ENCODE peak calls at places on chromosomes 13 and 19, in eight cellular contexts. L is Karpas-422, V is GM23248, O is PC-3, I is PC-9, D is GM23338, W is OCI-LY7, F is hepatocyte. G is an unnamed sample. For H3K9me2, the result is how much of the 10 kb centered on the place peaks cover.

GRCh38 chr13:105527127-105527526 is 1008.3 kb downstream of the EFNB2 start:
- DNase-seq in L (no peak), V (no peak), O (no peak), I (no peak), D (no peak), W (no peak), F (no peak), G (no peak)

GRCh38 chr19:58182577-58182988 is 278 bp upstream of the ZNF274 start:
- DNase-seq in L (peak), V (no peak), O (no peak), I (no peak), D (no peak), W (peak), F (no peak), G (no peak)

GRCh38 chr19:7619671-7620441 is 9.5 kb downstream of the XAB2 start:
- DNase-seq in L (no peak), V (no peak), O (no peak), I (no peak), D (no peak), W (no peak), F (no peak), G (no peak)

GRCh38 chr13:93740334-93740733 is 513.7 kb downstream of the GPC6 start:
- DNase-seq in L (no peak), V (no peak), O (no peak), I (no peak), D (no peak), W (no peak), F (no peak), G (no peak)

GRCh38 chr13:33799950-33800592 is 17.9 kb upstream of the RFC3 start:
- DNase-seq in L (peak), V (peak), O (peak), I (no peak), D (peak), W (peak), F (peak), G (no peak)

GRCh38 chr13:97306646-97307045 is 84.5 kb downstream of the MBNL2 start:
- DNase-seq in L (no peak), V (no peak), O (no peak), I (no peak), D (no peak), W (no peak), F (peak), G (no peak)

GRCh38 chr19:11238781-11239376 is 540 bp upstream of the ANGPTL8 start:
- DNase-seq in L (no peak), V (no peak), O (no peak), I (no peak), D (no peak), W (no peak), F (no peak), G (no peak)

GRCh38 chr13:61123533-61124269 is 291.9 kb downstream of the PCDH20 start:
- DNase-seq in L (no peak), V (no peak), O (no peak), I (no peak), D (peak), W (no peak), F (no peak), G (no peak)

GRCh38 chr19:52670046-52670445 is 31.9 kb upstream of the ZNF83 start:
- DNase-seq in L (no peak), V (no peak), O (peak), I (peak), D (peak), W (no peak), F (peak), G (no peak)

GRCh38 chr19:16252459-16253205 is 54.9 kb downstream of the AP1M1 start:
- DNase-seq in L (peak), V (no peak), O (no peak), I (no peak), D (no peak), W (peak), F (no peak), G (no peak)

GRCh38 chr13:110197471-110197870 is 109.5 kb downstream of the COL4A1 start:
- DNase-seq in L (no peak), V (no peak), O (no peak), I (no peak), D (no peak), W (no peak), F (no peak), G (no peak)

GRCh38 chr13:110197041-110197440 is 109.9 kb downstream of the COL4A1 start:
- DNase-seq in L (no peak), V (no peak), O (no peak), I (no peak), D (no peak), W (no peak), F (peak), G (no peak)

GRCh38 chr13:110199046-110199831 is 107.7 kb downstream of the COL4A1 start:
- DNase-seq in L (no peak), V (no peak), O (no peak), I (no peak), D (no peak), W (no peak), F (no peak), G (no peak)

GRCh38 chr13:110201114-110201513 is 105.8 kb downstream of the COL4A1 start:
- DNase-seq in L (no peak), V (no peak), O (no peak), I (no peak), D (no peak), W (no peak), F (no peak), G (no peak)

DNA sequence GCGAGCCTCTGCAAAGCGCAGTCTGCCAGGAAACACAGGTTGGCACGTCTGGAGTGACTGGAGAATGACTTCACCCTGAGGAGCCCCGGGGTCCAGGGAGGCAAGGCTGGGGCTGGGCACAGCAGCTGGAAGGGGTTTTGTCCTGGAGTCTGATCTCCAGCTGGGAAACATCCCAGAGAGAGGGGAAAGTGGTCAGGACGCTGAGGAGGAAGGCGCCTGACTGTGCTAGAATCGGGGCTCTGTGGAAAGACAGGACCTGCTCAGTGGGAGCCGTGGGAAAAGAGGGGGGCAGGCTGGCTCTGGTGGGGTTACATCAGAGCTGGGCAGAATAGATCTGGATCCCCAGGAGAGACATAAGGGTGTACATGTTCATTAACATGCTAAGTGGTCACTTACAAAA is 106.7 kb downstream of the COL4A1 start:
- DNase-seq in L (no peak), V (no peak), O (no peak), I (no peak), D (no peak), W (no peak), F (no peak), G (no peak)
- H3K9me2 ChIP-seq in L (under half), V (under half), O (under half), I (under half), D (under half), W (under half), F (under half), G (under half)

GRCh38 chr13:35966024-35966423 is 165.2 kb downstream of the DCLK1 start:
- DNase-seq in L (no peak), V (peak), O (no peak), I (no peak), D (no peak), W (no peak), F (no peak), G (no peak)
- H3K9me2 ChIP-seq in L (under half), V (under half), O (under half), I (under half), D (under half), W (under half), F (under half), G (under half)

GRCh38 chr13:59444210-59444857 is 719.4 kb downstream of the DIAPH3 start:
- DNase-seq in L (no peak), V (no peak), O (no peak), I (no peak), D (no peak), W (no peak), F (no peak), G (no peak)
- H3K9me2 ChIP-seq in L (under half), V (under half), O (under half), I (under half), D (under half), W (under half), F (under half), G (under half)

GRCh38 chr19:17772172-17772571 is 20.9 kb downstream of the FCHO1 start:
- DNase-seq in L (peak), V (no peak), O (peak), I (no peak), D (peak), W (peak), F (no peak), G (no peak)
- H3K9me2 ChIP-seq in L (under half), V (under half), O (under half), I (under half), D (under half), W (under half), F (under half), G (under half)

DNA sequence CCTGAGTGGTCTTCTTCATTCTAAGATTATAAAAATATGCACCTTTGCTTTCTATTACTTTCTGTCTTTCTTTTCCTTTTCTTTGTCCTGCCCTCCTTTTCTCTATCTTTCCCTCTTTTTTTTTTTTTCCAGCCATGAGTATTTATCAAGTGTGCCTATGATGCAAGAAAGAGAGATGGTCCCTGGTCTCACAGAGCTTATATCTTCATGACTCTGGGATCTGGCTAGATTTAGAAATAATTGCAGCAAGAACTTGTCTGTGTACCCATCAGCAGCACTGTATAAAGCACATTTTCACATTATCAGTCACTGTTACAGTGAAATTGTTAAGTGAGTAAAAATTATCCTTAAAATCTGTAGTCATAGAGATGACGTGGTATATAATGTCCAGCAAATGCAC is 31.6 kb upstream of the GAS6 start:
- DNase-seq in L (no peak), V (peak), O (no peak), I (no peak), D (no peak), W (no peak), F (no peak), G (no peak)
- H3K9me2 ChIP-seq in L (under half), V (under half), O (under half), I (under half), D (under half), W (under half), F (under half), G (under half)

DNA sequence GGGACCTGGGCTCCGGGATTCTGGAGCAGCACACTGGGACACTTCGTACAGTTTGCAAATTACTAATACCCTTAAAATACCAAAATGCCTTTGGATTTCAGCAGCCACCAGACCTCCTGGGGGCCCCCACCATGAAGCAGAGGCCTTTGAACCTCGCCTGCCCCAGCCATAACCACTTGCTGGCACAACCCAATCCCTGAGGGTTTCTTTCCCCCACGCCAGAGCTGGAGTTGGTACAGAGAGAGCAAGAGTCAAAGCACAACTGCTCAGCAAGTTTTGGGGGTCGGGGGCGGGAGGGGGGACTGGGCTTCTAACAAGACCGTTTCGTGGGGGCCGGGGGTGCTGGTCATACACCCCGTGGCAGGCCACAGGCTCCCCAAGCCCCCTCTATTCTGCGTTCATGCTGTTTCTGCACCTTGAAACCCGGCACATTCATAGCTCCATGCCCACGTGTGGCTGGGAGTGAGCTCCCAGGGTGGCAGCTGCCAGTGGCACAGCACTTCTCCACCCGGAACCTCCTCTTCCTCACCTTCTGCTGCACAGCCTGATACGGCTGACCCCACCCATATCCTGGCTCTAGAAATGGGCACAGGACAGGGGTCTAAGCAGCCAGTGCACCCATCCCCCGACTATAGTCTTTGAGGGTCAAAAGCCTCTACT is 17.1 kb downstream of the PLEKHF1 start:
- DNase-seq in L (no peak), V (no peak), O (no peak), I (no peak), D (no peak), W (no peak), F (no peak), G (no peak)
- H3K9me2 ChIP-seq in L (under half), V (under half), O (under half), I (under half), D (under half), W (under half), F (under half), G (under half)

G was measured in MM.1S.